ENCODE peak calls at places on chromosomes 13 and 19, in nine cellular contexts. One of them, this sample, is unnamed.

GRCh38 chr13:32585625-32586021 is 629 bp upstream of the PDS5B start:
- DNase-seq in OCI-LY7: peak
- DNase-seq in activated T-helper 1 cell treated with anti-CD3 and anti-CD28 coated beads, Interleukin-12 subunit alpha, Interleukin-12 subunit beta, Interleukin-2, Interleukin-4 antibody, amounts not matched to agents 30 ng/mL and 10 ng/mL and 1 ng/mL, durations not matched to agents 14 hours and 24 hours and 36 hours: no peak
- DNase-seq in stimulated activated CD4-positive, alpha-beta T cell treated with anti-CD3 and anti-CD28 coated beads, Interleukin-1b, Interleukin-23, amount 100 ng/mL, for 4 hours: no peak
- DNase-seq in EH: peak
- DNase-seq in smooth muscle cell of the brain vasculature: no peak
- DNase-seq in CD8-positive, alpha-beta T cell: no peak
- DNase-seq in activated CD4-positive, alpha-beta T cell treated with anti-CD3 and anti-CD28 coated beads for 36 hours: peak
- DNase-seq in iris pigment epithelial cell: no peak
- DNase-seq in this sample: no peak

GRCh38 chr19:12843999-12844732 is 5.9 kb downstream of the MAST1 start:
- DNase-seq in OCI-LY7: no peak
- DNase-seq in activated T-helper 1 cell treated with anti-CD3 and anti-CD28 coated beads, Interleukin-12 subunit alpha, Interleukin-12 subunit beta, Interleukin-2, Interleukin-4 antibody, amounts not matched to agents 30 ng/mL and 10 ng/mL and 1 ng/mL, durations not matched to agents 14 hours and 24 hours and 36 hours: no peak
- DNase-seq in stimulated activated CD4-positive, alpha-beta T cell treated with anti-CD3 and anti-CD28 coated beads, Interleukin-1b, Interleukin-23, amount 100 ng/mL, for 4 hours: no peak
- DNase-seq in EH: no peak
- DNase-seq in smooth muscle cell of the brain vasculature: no peak
- DNase-seq in CD8-positive, alpha-beta T cell: no peak
- DNase-seq in activated CD4-positive, alpha-beta T cell treated with anti-CD3 and anti-CD28 coated beads for 36 hours: no peak
- DNase-seq in iris pigment epithelial cell: no peak
- DNase-seq in this sample: no peak

GRCh38 chr13:42466609-42467008 is 107.3 kb upstream of the TNFSF11 start:
- DNase-seq in OCI-LY7: no peak
- DNase-seq in activated T-helper 1 cell treated with anti-CD3 and anti-CD28 coated beads, Interleukin-12 subunit alpha, Interleukin-12 subunit beta, Interleukin-2, Interleukin-4 antibody, amounts not matched to agents 30 ng/mL and 10 ng/mL and 1 ng/mL, durations not matched to agents 14 hours and 24 hours and 36 hours: no peak
- DNase-seq in stimulated activated CD4-positive, alpha-beta T cell treated with anti-CD3 and anti-CD28 coated beads, Interleukin-1b, Interleukin-23, amount 100 ng/mL, for 4 hours: no peak
- DNase-seq in EH: no peak
- DNase-seq in smooth muscle cell of the brain vasculature: no peak
- DNase-seq in CD8-positive, alpha-beta T cell: no peak
- DNase-seq in activated CD4-positive, alpha-beta T cell treated with anti-CD3 and anti-CD28 coated beads for 36 hours: no peak
- DNase-seq in iris pigment epithelial cell: no peak
- DNase-seq in this sample: no peak

GRCh38 chr13:49516467-49516866 is 20.7 kb downstream of the PHF11 start:
- DNase-seq in OCI-LY7: no peak
- DNase-seq in activated T-helper 1 cell treated with anti-CD3 and anti-CD28 coated beads, Interleukin-12 subunit alpha, Interleukin-12 subunit beta, Interleukin-2, Interleukin-4 antibody, amounts not matched to agents 30 ng/mL and 10 ng/mL and 1 ng/mL, durations not matched to agents 14 hours and 24 hours and 36 hours: no peak
- DNase-seq in stimulated activated CD4-positive, alpha-beta T cell treated with anti-CD3 and anti-CD28 coated beads, Interleukin-1b, Interleukin-23, amount 100 ng/mL, for 4 hours: no peak
- DNase-seq in EH: no peak
- DNase-seq in smooth muscle cell of the brain vasculature: no peak
- DNase-seq in CD8-positive, alpha-beta T cell: no peak
- DNase-seq in activated CD4-positive, alpha-beta T cell treated with anti-CD3 and anti-CD28 coated beads for 36 hours: no peak
- DNase-seq in iris pigment epithelial cell: no peak
- DNase-seq in this sample: no peak

GRCh38 chr13:92463134-92463533 is 763.5 kb upstream of the GPC6 start:
- DNase-seq in OCI-LY7: no peak
- DNase-seq in activated T-helper 1 cell treated with anti-CD3 and anti-CD28 coated beads, Interleukin-12 subunit alpha, Interleukin-12 subunit beta, Interleukin-2, Interleukin-4 antibody, amounts not matched to agents 30 ng/mL and 10 ng/mL and 1 ng/mL, durations not matched to agents 14 hours and 24 hours and 36 hours: no peak
- DNase-seq in stimulated activated CD4-positive, alpha-beta T cell treated with anti-CD3 and anti-CD28 coated beads, Interleukin-1b, Interleukin-23, amount 100 ng/mL, for 4 hours: no peak
- DNase-seq in EH: no peak
- DNase-seq in smooth muscle cell of the brain vasculature: no peak
- DNase-seq in CD8-positive, alpha-beta T cell: no peak
- DNase-seq in activated CD4-positive, alpha-beta T cell treated with anti-CD3 and anti-CD28 coated beads for 36 hours: no peak
- DNase-seq in iris pigment epithelial cell: no peak
- DNase-seq in this sample: no peak

GRCh38 chr13:52411629-52412028 is 5.7 kb upstream of the THSD1 start:
- DNase-seq in OCI-LY7: no peak
- DNase-seq in activated T-helper 1 cell treated with anti-CD3 and anti-CD28 coated beads, Interleukin-12 subunit alpha, Interleukin-12 subunit beta, Interleukin-2, Interleukin-4 antibody, amounts not matched to agents 30 ng/mL and 10 ng/mL and 1 ng/mL, durations not matched to agents 14 hours and 24 hours and 36 hours: no peak
- DNase-seq in stimulated activated CD4-positive, alpha-beta T cell treated with anti-CD3 and anti-CD28 coated beads, Interleukin-1b, Interleukin-23, amount 100 ng/mL, for 4 hours: no peak
- DNase-seq in EH: peak
- DNase-seq in smooth muscle cell of the brain vasculature: no peak
- DNase-seq in CD8-positive, alpha-beta T cell: no peak
- DNase-seq in activated CD4-positive, alpha-beta T cell treated with anti-CD3 and anti-CD28 coated beads for 36 hours: no peak
- DNase-seq in iris pigment epithelial cell: peak
- DNase-seq in this sample: no peak

GRCh38 chr19:43778651-43779050 is 2.1 kb downstream of the KCNN4 start:
- DNase-seq in OCI-LY7: peak
- DNase-seq in activated T-helper 1 cell treated with anti-CD3 and anti-CD28 coated beads, Interleukin-12 subunit alpha, Interleukin-12 subunit beta, Interleukin-2, Interleukin-4 antibody, amounts not matched to agents 30 ng/mL and 10 ng/mL and 1 ng/mL, durations not matched to agents 14 hours and 24 hours and 36 hours: no peak
- DNase-seq in stimulated activated CD4-positive, alpha-beta T cell treated with anti-CD3 and anti-CD28 coated beads, Interleukin-1b, Interleukin-23, amount 100 ng/mL, for 4 hours: no peak
- DNase-seq in EH: no peak
- DNase-seq in smooth muscle cell of the brain vasculature: no peak
- DNase-seq in CD8-positive, alpha-beta T cell: no peak
- DNase-seq in activated CD4-positive, alpha-beta T cell treated with anti-CD3 and anti-CD28 coated beads for 36 hours: peak
- DNase-seq in iris pigment epithelial cell: no peak
- DNase-seq in this sample: no peak

GRCh38 chr13:80235559-80236296 is 105.2 kb downstream of the SPRY2 start:
- DNase-seq in OCI-LY7: no peak
- DNase-seq in activated T-helper 1 cell treated with anti-CD3 and anti-CD28 coated beads, Interleukin-12 subunit alpha, Interleukin-12 subunit beta, Interleukin-2, Interleukin-4 antibody, amounts not matched to agents 30 ng/mL and 10 ng/mL and 1 ng/mL, durations not matched to agents 14 hours and 24 hours and 36 hours: no peak
- DNase-seq in stimulated activated CD4-positive, alpha-beta T cell treated with anti-CD3 and anti-CD28 coated beads, Interleukin-1b, Interleukin-23, amount 100 ng/mL, for 4 hours: no peak
- DNase-seq in EH: peak
- DNase-seq in smooth muscle cell of the brain vasculature: no peak
- DNase-seq in CD8-positive, alpha-beta T cell: no peak
- DNase-seq in activated CD4-positive, alpha-beta T cell treated with anti-CD3 and anti-CD28 coated beads for 36 hours: no peak
- DNase-seq in iris pigment epithelial cell: peak
- DNase-seq in this sample: no peak

GRCh38 chr13:21546372-21546771 is 57.6 kb downstream of the MICU2 start:
- DNase-seq in OCI-LY7: no peak
- DNase-seq in activated T-helper 1 cell treated with anti-CD3 and anti-CD28 coated beads, Interleukin-12 subunit alpha, Interleukin-12 subunit beta, Interleukin-2, Interleukin-4 antibody, amounts not matched to agents 30 ng/mL and 10 ng/mL and 1 ng/mL, durations not matched to agents 14 hours and 24 hours and 36 hours: no peak
- DNase-seq in stimulated activated CD4-positive, alpha-beta T cell treated with anti-CD3 and anti-CD28 coated beads, Interleukin-1b, Interleukin-23, amount 100 ng/mL, for 4 hours: no peak
- DNase-seq in EH: no peak
- DNase-seq in smooth muscle cell of the brain vasculature: no peak
- DNase-seq in CD8-positive, alpha-beta T cell: no peak
- DNase-seq in activated CD4-positive, alpha-beta T cell treated with anti-CD3 and anti-CD28 coated beads for 36 hours: no peak
- DNase-seq in iris pigment epithelial cell: peak
- DNase-seq in this sample: no peak

GRCh38 chr19:2770055-2771013 is 12.7 kb downstream of the SGTA start:
- DNase-seq in OCI-LY7: no peak
- DNase-seq in activated T-helper 1 cell treated with anti-CD3 and anti-CD28 coated beads, Interleukin-12 subunit alpha, Interleukin-12 subunit beta, Interleukin-2, Interleukin-4 antibody, amounts not matched to agents 30 ng/mL and 10 ng/mL and 1 ng/mL, durations not matched to agents 14 hours and 24 hours and 36 hours: no peak
- DNase-seq in stimulated activated CD4-positive, alpha-beta T cell treated with anti-CD3 and anti-CD28 coated beads, Interleukin-1b, Interleukin-23, amount 100 ng/mL, for 4 hours: no peak
- DNase-seq in EH: peak
- DNase-seq in smooth muscle cell of the brain vasculature: no peak
- DNase-seq in CD8-positive, alpha-beta T cell: no peak
- DNase-seq in activated CD4-positive, alpha-beta T cell treated with anti-CD3 and anti-CD28 coated beads for 36 hours: no peak
- DNase-seq in iris pigment epithelial cell: no peak
- DNase-seq in this sample: peak

GRCh38 chr19:8491574-8491973 is 10.9 kb downstream of the PRAM1 start:
- DNase-seq in OCI-LY7: no peak
- DNase-seq in activated T-helper 1 cell treated with anti-CD3 and anti-CD28 coated beads, Interleukin-12 subunit alpha, Interleukin-12 subunit beta, Interleukin-2, Interleukin-4 antibody, amounts not matched to agents 30 ng/mL and 10 ng/mL and 1 ng/mL, durations not matched to agents 14 hours and 24 hours and 36 hours: no peak
- DNase-seq in stimulated activated CD4-positive, alpha-beta T cell treated with anti-CD3 and anti-CD28 coated beads, Interleukin-1b, Interleukin-23, amount 100 ng/mL, for 4 hours: no peak
- DNase-seq in EH: no peak
- DNase-seq in smooth muscle cell of the brain vasculature: no peak
- DNase-seq in CD8-positive, alpha-beta T cell: peak
- DNase-seq in activated CD4-positive, alpha-beta T cell treated with anti-CD3 and anti-CD28 coated beads for 36 hours: no peak
- DNase-seq in iris pigment epithelial cell: no peak
- DNase-seq in this sample: no peak

GRCh38 chr19:49923055-49924003 is 5.7 kb upstream of the ATF5 start:
- DNase-seq in OCI-LY7: peak
- DNase-seq in activated T-helper 1 cell treated with anti-CD3 and anti-CD28 coated beads, Interleukin-12 subunit alpha, Interleukin-12 subunit beta, Interleukin-2, Interleukin-4 antibody, amounts not matched to agents 30 ng/mL and 10 ng/mL and 1 ng/mL, durations not matched to agents 14 hours and 24 hours and 36 hours: no peak
- DNase-seq in stimulated activated CD4-positive, alpha-beta T cell treated with anti-CD3 and anti-CD28 coated beads, Interleukin-1b, Interleukin-23, amount 100 ng/mL, for 4 hours: no peak
- DNase-seq in EH: no peak
- DNase-seq in smooth muscle cell of the brain vasculature: no peak
- DNase-seq in CD8-positive, alpha-beta T cell: no peak
- DNase-seq in activated CD4-positive, alpha-beta T cell treated with anti-CD3 and anti-CD28 coated beads for 36 hours: no peak
- DNase-seq in iris pigment epithelial cell: no peak
- DNase-seq in this sample: no peak

GRCh38 chr13:80132741-80133601 is 208.0 kb downstream of the SPRY2 start:
- DNase-seq in OCI-LY7: no peak
- DNase-seq in activated T-helper 1 cell treated with anti-CD3 and anti-CD28 coated beads, Interleukin-12 subunit alpha, Interleukin-12 subunit beta, Interleukin-2, Interleukin-4 antibody, amounts not matched to agents 30 ng/mL and 10 ng/mL and 1 ng/mL, durations not matched to agents 14 hours and 24 hours and 36 hours: no peak
- DNase-seq in stimulated activated CD4-positive, alpha-beta T cell treated with anti-CD3 and anti-CD28 coated beads, Interleukin-1b, Interleukin-23, amount 100 ng/mL, for 4 hours: no peak
- DNase-seq in EH: peak
- DNase-seq in smooth muscle cell of the brain vasculature: no peak
- DNase-seq in CD8-positive, alpha-beta T cell: no peak
- DNase-seq in activated CD4-positive, alpha-beta T cell treated with anti-CD3 and anti-CD28 coated beads for 36 hours: no peak
- DNase-seq in iris pigment epithelial cell: peak
- DNase-seq in this sample: no peak

GRCh38 chr19:48271531-48272151 is 1.8 kb downstream of the ZNF114 start:
- DNase-seq in OCI-LY7: peak
- DNase-seq in activated T-helper 1 cell treated with anti-CD3 and anti-CD28 coated beads, Interleukin-12 subunit alpha, Interleukin-12 subunit beta, Interleukin-2, Interleukin-4 antibody, amounts not matched to agents 30 ng/mL and 10 ng/mL and 1 ng/mL, durations not matched to agents 14 hours and 24 hours and 36 hours: no peak
- DNase-seq in stimulated activated CD4-positive, alpha-beta T cell treated with anti-CD3 and anti-CD28 coated beads, Interleukin-1b, Interleukin-23, amount 100 ng/mL, for 4 hours: no peak
- DNase-seq in EH: peak
- DNase-seq in smooth muscle cell of the brain vasculature: no peak
- DNase-seq in CD8-positive, alpha-beta T cell: no peak
- DNase-seq in activated CD4-positive, alpha-beta T cell treated with anti-CD3 and anti-CD28 coated beads for 36 hours: peak
- DNase-seq in iris pigment epithelial cell: peak
- DNase-seq in this sample: no peak

GRCh38 chr13:95643814-95644598 is 500 bp downstream of the DZIP1 start:
- DNase-seq in OCI-LY7: no peak
- DNase-seq in activated T-helper 1 cell treated with anti-CD3 and anti-CD28 coated beads, Interleukin-12 subunit alpha, Interleukin-12 subunit beta, Interleukin-2, Interleukin-4 antibody, amounts not matched to agents 30 ng/mL and 10 ng/mL and 1 ng/mL, durations not matched to agents 14 hours and 24 hours and 36 hours: no peak
- DNase-seq in stimulated activated CD4-positive, alpha-beta T cell treated with anti-CD3 and anti-CD28 coated beads, Interleukin-1b, Interleukin-23, amount 100 ng/mL, for 4 hours: no peak
- DNase-seq in EH: peak
- DNase-seq in smooth muscle cell of the brain vasculature: no peak
- DNase-seq in CD8-positive, alpha-beta T cell: no peak
- DNase-seq in activated CD4-positive, alpha-beta T cell treated with anti-CD3 and anti-CD28 coated beads for 36 hours: peak
- DNase-seq in iris pigment epithelial cell: peak
- DNase-seq in this sample: no peak

GRCh38 chr19:54014920-54015560 is 23.6 kb downstream of the CACNG6 start:
- DNase-seq in OCI-LY7: no peak
- DNase-seq in activated T-helper 1 cell treated with anti-CD3 and anti-CD28 coated beads, Interleukin-12 subunit alpha, Interleukin-12 subunit beta, Interleukin-2, Interleukin-4 antibody, amounts not matched to agents 30 ng/mL and 10 ng/mL and 1 ng/mL, durations not matched to agents 14 hours and 24 hours and 36 hours: no peak
- DNase-seq in stimulated activated CD4-positive, alpha-beta T cell treated with anti-CD3 and anti-CD28 coated beads, Interleukin-1b, Interleukin-23, amount 100 ng/mL, for 4 hours: no peak
- DNase-seq in EH: no peak
- DNase-seq in smooth muscle cell of the brain vasculature: no peak
- DNase-seq in CD8-positive, alpha-beta T cell: no peak
- DNase-seq in activated CD4-positive, alpha-beta T cell treated with anti-CD3 and anti-CD28 coated beads for 36 hours: no peak
- DNase-seq in iris pigment epithelial cell: no peak
- DNase-seq in this sample: no peak

GRCh38 chr19:51440846-51441409 is 17.3 kb downstream of the SIGLEC8 start:
- DNase-seq in OCI-LY7: no peak
- DNase-seq in activated T-helper 1 cell treated with anti-CD3 and anti-CD28 coated beads, Interleukin-12 subunit alpha, Interleukin-12 subunit beta, Interleukin-2, Interleukin-4 antibody, amounts not matched to agents 30 ng/mL and 10 ng/mL and 1 ng/mL, durations not matched to agents 14 hours and 24 hours and 36 hours: no peak
- DNase-seq in stimulated activated CD4-positive, alpha-beta T cell treated with anti-CD3 and anti-CD28 coated beads, Interleukin-1b, Interleukin-23, amount 100 ng/mL, for 4 hours: peak
- DNase-seq in EH: no peak
- DNase-seq in smooth muscle cell of the brain vasculature: no peak
- DNase-seq in CD8-positive, alpha-beta T cell: peak
- DNase-seq in activated CD4-positive, alpha-beta T cell treated with anti-CD3 and anti-CD28 coated beads for 36 hours: peak
- DNase-seq in iris pigment epithelial cell: no peak
- DNase-seq in this sample: peak

GRCh38 chr19:49019242-49019932 is 2.5 kb upstream of the LHB start:
- DNase-seq in OCI-LY7: peak
- DNase-seq in activated T-helper 1 cell treated with anti-CD3 and anti-CD28 coated beads, Interleukin-12 subunit alpha, Interleukin-12 subunit beta, Interleukin-2, Interleukin-4 antibody, amounts not matched to agents 30 ng/mL and 10 ng/mL and 1 ng/mL, durations not matched to agents 14 hours and 24 hours and 36 hours: peak
- DNase-seq in stimulated activated CD4-positive, alpha-beta T cell treated with anti-CD3 and anti-CD28 coated beads, Interleukin-1b, Interleukin-23, amount 100 ng/mL, for 4 hours: peak
- DNase-seq in EH: peak
- DNase-seq in smooth muscle cell of the brain vasculature: no peak
- DNase-seq in CD8-positive, alpha-beta T cell: peak
- DNase-seq in activated CD4-positive, alpha-beta T cell treated with anti-CD3 and anti-CD28 coated beads for 36 hours: peak
- DNase-seq in iris pigment epithelial cell: peak
- DNase-seq in this sample: no peak

GRCh38 chr19:41753159-41753558 is 2.2 kb upstream of the CEACAM6 start:
- DNase-seq in OCI-LY7: peak
- DNase-seq in activated T-helper 1 cell treated with anti-CD3 and anti-CD28 coated beads, Interleukin-12 subunit alpha, Interleukin-12 subunit beta, Interleukin-2, Interleukin-4 antibody, amounts not matched to agents 30 ng/mL and 10 ng/mL and 1 ng/mL, durations not matched to agents 14 hours and 24 hours and 36 hours: peak
- DNase-seq in stimulated activated CD4-positive, alpha-beta T cell treated with anti-CD3 and anti-CD28 coated beads, Interleukin-1b, Interleukin-23, amount 100 ng/mL, for 4 hours: peak
- DNase-seq in EH: peak
- DNase-seq in smooth muscle cell of the brain vasculature: no peak
- DNase-seq in CD8-positive, alpha-beta T cell: peak
- DNase-seq in activated CD4-positive, alpha-beta T cell treated with anti-CD3 and anti-CD28 coated beads for 36 hours: peak
- DNase-seq in iris pigment epithelial cell: peak
- DNase-seq in this sample: peak

GRCh38 chr19:45250216-45250831 is 747 bp upstream of the MARK4 start:
- DNase-seq in OCI-LY7: no peak
- DNase-seq in activated T-helper 1 cell treated with anti-CD3 and anti-CD28 coated beads, Interleukin-12 subunit alpha, Interleukin-12 subunit beta, Interleukin-2, Interleukin-4 antibody, amounts not matched to agents 30 ng/mL and 10 ng/mL and 1 ng/mL, durations not matched to agents 14 hours and 24 hours and 36 hours: no peak
- DNase-seq in stimulated activated CD4-positive, alpha-beta T cell treated with anti-CD3 and anti-CD28 coated beads, Interleukin-1b, Interleukin-23, amount 100 ng/mL, for 4 hours: no peak
- DNase-seq in EH: no peak
- DNase-seq in smooth muscle cell of the brain vasculature: no peak
- DNase-seq in CD8-positive, alpha-beta T cell: no peak
- DNase-seq in activated CD4-positive, alpha-beta T cell treated with anti-CD3 and anti-CD28 coated beads for 36 hours: peak
- DNase-seq in iris pigment epithelial cell: no peak
- DNase-seq in this sample: no peak

GRCh38 chr19:13790354-13790753 is 4.9 kb upstream of the ZSWIM4 start:
- DNase-seq in OCI-LY7: no peak
- DNase-seq in activated T-helper 1 cell treated with anti-CD3 and anti-CD28 coated beads, Interleukin-12 subunit alpha, Interleukin-12 subunit beta, Interleukin-2, Interleukin-4 antibody, amounts not matched to agents 30 ng/mL and 10 ng/mL and 1 ng/mL, durations not matched to agents 14 hours and 24 hours and 36 hours: no peak
- DNase-seq in stimulated activated CD4-positive, alpha-beta T cell treated with anti-CD3 and anti-CD28 coated beads, Interleukin-1b, Interleukin-23, amount 100 ng/mL, for 4 hours: no peak
- DNase-seq in EH: peak
- DNase-seq in smooth muscle cell of the brain vasculature: no peak
- DNase-seq in CD8-positive, alpha-beta T cell: peak
- DNase-seq in activated CD4-positive, alpha-beta T cell treated with anti-CD3 and anti-CD28 coated beads for 36 hours: no peak
- DNase-seq in iris pigment epithelial cell: peak
- DNase-seq in this sample: no peak

GRCh38 chr19:35011737-35012682 is 11.9 kb downstream of the GRAMD1A start:
- DNase-seq in OCI-LY7: no peak
- DNase-seq in activated T-helper 1 cell treated with anti-CD3 and anti-CD28 coated beads, Interleukin-12 subunit alpha, Interleukin-12 subunit beta, Interleukin-2, Interleukin-4 antibody, amounts not matched to agents 30 ng/mL and 10 ng/mL and 1 ng/mL, durations not matched to agents 14 hours and 24 hours and 36 hours: no peak
- DNase-seq in stimulated activated CD4-positive, alpha-beta T cell treated with anti-CD3 and anti-CD28 coated beads, Interleukin-1b, Interleukin-23, amount 100 ng/mL, for 4 hours: no peak
- DNase-seq in EH: no peak
- DNase-seq in smooth muscle cell of the brain vasculature: no peak
- DNase-seq in CD8-positive, alpha-beta T cell: peak
- DNase-seq in activated CD4-positive, alpha-beta T cell treated with anti-CD3 and anti-CD28 coated beads for 36 hours: no peak
- DNase-seq in iris pigment epithelial cell: no peak
- DNase-seq in this sample: no peak